ENCODE peak calls at places on chromosomes 1 and 21, in six cellular contexts. One of them, this sample, is unnamed.

GRCh38 chr1:115076384-115076906 is 12.9 kb downstream of the TSPAN2 start:
- DNase-seq in HepG2: no peak
- DNase-seq in GM12878: no peak
- DNase-seq in H1: no peak
- DNase-seq in K562: no peak
- DNase-seq in GM23338: no peak
- DNase-seq in this sample: no peak

GRCh38 chr1:106515375-106515774 is 541.1 kb upstream of the PRMT6 start:
- DNase-seq in HepG2: no peak
- DNase-seq in GM12878: no peak
- DNase-seq in H1: no peak
- DNase-seq in K562: no peak
- DNase-seq in GM23338: no peak
- DNase-seq in this sample: no peak

GRCh38 chr1:25146382-25146855 is 85.9 kb downstream of the SYF2 start:
- DNase-seq in HepG2: no peak
- DNase-seq in GM12878: no peak
- DNase-seq in H1: no peak
- DNase-seq in K562: no peak
- DNase-seq in GM23338: no peak
- DNase-seq in this sample: no peak

GRCh38 chr1:115677172-115677542 is 35.4 kb downstream of the VANGL1 start:
- DNase-seq in HepG2: no peak
- DNase-seq in GM12878: peak
- DNase-seq in H1: no peak
- DNase-seq in K562: no peak
- DNase-seq in GM23338: peak
- DNase-seq in this sample: no peak

GRCh38 chr21:38486705-38487104 is 11.6 kb downstream of the ERG start:
- DNase-seq in HepG2: no peak
- DNase-seq in GM12878: no peak
- DNase-seq in H1: no peak
- DNase-seq in K562: no peak
- DNase-seq in GM23338: no peak
- DNase-seq in this sample: no peak

GRCh38 chr1:174874337-174875053 is 125.3 kb upstream of the CACYBP start:
- DNase-seq in HepG2: no peak
- DNase-seq in GM12878: peak
- DNase-seq in H1: no peak
- DNase-seq in K562: no peak
- DNase-seq in GM23338: peak
- DNase-seq in this sample: peak

GRCh38 chr1:31663622-31664452 is 19.2 kb upstream of the PEF1 start:
- DNase-seq in HepG2: peak
- DNase-seq in GM12878: no peak
- DNase-seq in H1: peak
- DNase-seq in K562: peak
- DNase-seq in GM23338: peak
- DNase-seq in this sample: peak

GRCh38 chr1:100750002-100750885 is 30.7 kb downstream of the VCAM1 start:
- DNase-seq in HepG2: no peak
- DNase-seq in GM12878: no peak
- DNase-seq in H1: no peak
- DNase-seq in K562: peak
- DNase-seq in GM23338: peak
- DNase-seq in this sample: peak

GRCh38 chr1:99069146-99069545 is 64.5 kb upstream of the PLPPR5 start:
- DNase-seq in HepG2: no peak
- DNase-seq in GM12878: no peak
- DNase-seq in H1: peak
- DNase-seq in K562: no peak
- DNase-seq in GM23338: peak
- DNase-seq in this sample: no peak

GRCh38 chr1:114669562-114670082 is at the start of gene DENND2C:
- DNase-seq in HepG2: no peak
- DNase-seq in GM12878: no peak
- DNase-seq in H1: no peak
- DNase-seq in K562: no peak
- DNase-seq in GM23338: peak
- DNase-seq in this sample: peak

GRCh38 chr1:242522304-242522945 is 2.1 kb downstream of the PLD5 start:
- DNase-seq in HepG2: no peak
- DNase-seq in GM12878: no peak
- DNase-seq in H1: no peak
- DNase-seq in K562: no peak
- DNase-seq in GM23338: no peak
- DNase-seq in this sample: no peak

GRCh38 chr1:89271616-89272015 is 1.0 kb downstream of the GBP5 start:
- DNase-seq in HepG2: no peak
- DNase-seq in GM12878: no peak
- DNase-seq in H1: no peak
- DNase-seq in K562: no peak
- DNase-seq in GM23338: no peak
- DNase-seq in this sample: no peak

GRCh38 chr1:157000686-157001085 is 44.9 kb downstream of the ARHGEF11 start:
- DNase-seq in HepG2: no peak
- DNase-seq in GM12878: no peak
- DNase-seq in H1: no peak
- DNase-seq in K562: no peak
- DNase-seq in GM23338: no peak
- DNase-seq in this sample: no peak

GRCh38 chr1:179728266-179728665 is 14.8 kb upstream of the FAM163A start:
- DNase-seq in HepG2: no peak
- DNase-seq in GM12878: no peak
- DNase-seq in H1: no peak
- DNase-seq in K562: no peak
- DNase-seq in GM23338: no peak
- DNase-seq in this sample: no peak

GRCh38 chr21:17688912-17689874 is 76.5 kb upstream of the BTG3 start:
- DNase-seq in HepG2: peak
- DNase-seq in GM12878: no peak
- DNase-seq in H1: no peak
- DNase-seq in K562: peak
- DNase-seq in GM23338: peak
- DNase-seq in this sample: peak

GRCh38 chr1:207993477-207994445 is 82.8 kb upstream of the CD34 start:
- DNase-seq in HepG2: no peak
- DNase-seq in GM12878: no peak
- DNase-seq in H1: no peak
- DNase-seq in K562: peak
- DNase-seq in GM23338: peak
- DNase-seq in this sample: peak

GRCh38 chr1:6538958-6539357 is 15.4 kb downstream of the NOL9 start:
- DNase-seq in HepG2: no peak
- DNase-seq in GM12878: no peak
- DNase-seq in H1: no peak
- DNase-seq in K562: no peak
- DNase-seq in GM23338: no peak
- DNase-seq in this sample: no peak

GRCh38 chr1:205243355-205244191 is 15.8 kb downstream of the TMCC2 start:
- DNase-seq in HepG2: no peak
- DNase-seq in GM12878: no peak
- DNase-seq in H1: no peak
- DNase-seq in K562: no peak
- DNase-seq in GM23338: no peak
- DNase-seq in this sample: no peak

GRCh38 chr21:36499578-36500471 is 19.9 kb upstream of the CLDN14 start:
- DNase-seq in HepG2: no peak
- DNase-seq in GM12878: no peak
- DNase-seq in H1: no peak
- DNase-seq in K562: no peak
- DNase-seq in GM23338: no peak
- DNase-seq in this sample: no peak

GRCh38 chr1:210663730-210664573 is 335.2 kb downstream of the HHAT start:
- DNase-seq in HepG2: no peak
- DNase-seq in GM12878: no peak
- DNase-seq in H1: no peak
- DNase-seq in K562: no peak
- DNase-seq in GM23338: no peak
- DNase-seq in this sample: no peak

GRCh38 chr1:245991266-245991665 is 515.8 kb downstream of the SMYD3 start:
- DNase-seq in HepG2: no peak
- DNase-seq in GM12878: no peak
- DNase-seq in H1: no peak
- DNase-seq in K562: peak
- DNase-seq in GM23338: no peak
- DNase-seq in this sample: no peak
- TF ChIP-seq CREB1 in HepG2: no peak
- TF ChIP-seq CREB1 in GM12878: no peak
- TF ChIP-seq CREB1 in H1: no peak
- TF ChIP-seq CREB1 in K562: no peak
- TF ChIP-seq CREB1 in GM23338: no peak
- TF ChIP-seq CREB1 in this sample: no peak

DNA sequence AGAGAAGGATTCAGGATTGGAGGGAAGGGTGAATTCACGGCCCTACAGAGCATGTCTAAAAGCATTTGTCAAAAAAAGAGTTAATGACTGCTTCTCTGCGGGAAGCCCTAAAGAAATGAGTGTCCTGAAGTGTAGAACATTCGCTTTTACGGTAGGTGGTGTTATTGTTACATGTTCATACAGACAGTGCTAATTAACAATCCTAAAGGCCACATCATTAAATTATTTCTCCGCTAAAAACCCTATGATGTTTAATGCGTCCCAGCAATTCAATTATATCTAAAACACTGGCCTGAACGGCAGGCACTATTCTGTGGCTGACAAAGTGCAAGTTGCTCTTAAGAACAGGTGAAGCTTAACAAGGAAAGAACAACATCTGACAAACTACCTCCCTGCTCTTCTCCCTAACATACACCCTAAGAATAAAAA is 112.3 kb upstream of the NFIA start:
- DNase-seq in HepG2: peak
- DNase-seq in GM12878: no peak
- DNase-seq in H1: no peak
- DNase-seq in K562: peak
- DNase-seq in GM23338: peak
- DNase-seq in this sample: no peak
- TF ChIP-seq CREB1 in HepG2: no peak
- TF ChIP-seq CREB1 in GM12878: no peak
- TF ChIP-seq CREB1 in H1: no peak
- TF ChIP-seq CREB1 in K562: no peak
- TF ChIP-seq CREB1 in GM23338: no peak
- TF ChIP-seq CREB1 in this sample: no peak

GRCh38 chr1:184851822-184852746 is 97.4 kb upstream of the EDEM3 start:
- DNase-seq in HepG2: no peak
- DNase-seq in GM12878: no peak
- DNase-seq in H1: no peak
- DNase-seq in K562: no peak
- DNase-seq in GM23338: no peak
- DNase-seq in this sample: no peak
- TF ChIP-seq CREB1 in HepG2: no peak
- TF ChIP-seq CREB1 in GM12878: no peak
- TF ChIP-seq CREB1 in H1: no peak
- TF ChIP-seq CREB1 in K562: no peak
- TF ChIP-seq CREB1 in GM23338: no peak
- TF ChIP-seq CREB1 in this sample: no peak

DNA sequence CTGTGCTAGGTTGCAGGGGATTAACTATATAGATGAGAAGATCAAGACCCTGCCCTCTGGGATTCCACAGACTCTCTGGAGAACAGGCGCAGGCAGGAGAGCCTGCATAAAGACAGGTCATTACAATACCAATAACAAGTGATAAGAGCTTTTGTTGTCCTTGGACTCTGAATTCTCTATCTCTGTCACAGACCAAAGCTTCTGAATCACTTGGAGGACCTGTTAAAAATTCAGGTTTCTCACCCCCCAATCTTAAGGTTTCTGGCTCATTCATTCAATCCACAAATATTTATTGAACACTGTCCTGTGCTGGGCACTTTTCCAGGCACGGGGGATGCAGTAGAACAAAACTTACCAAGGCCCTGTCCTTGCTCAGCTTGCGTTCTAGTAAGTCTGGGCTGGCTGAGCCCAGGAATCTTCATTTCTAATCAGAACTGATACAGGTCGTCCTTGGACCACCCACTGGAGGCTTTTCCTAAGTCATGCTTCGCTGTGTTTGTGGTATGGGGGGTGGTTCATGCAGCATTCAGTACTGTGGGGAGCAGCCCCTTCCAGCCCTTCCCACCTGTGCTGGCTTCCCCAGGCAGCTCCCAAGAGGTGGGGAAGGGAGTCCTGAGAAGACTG is 1.4 kb downstream of the EFNA4 start:
- DNase-seq in HepG2: peak
- DNase-seq in GM12878: no peak
- DNase-seq in H1: no peak
- DNase-seq in K562: no peak
- DNase-seq in GM23338: peak
- DNase-seq in this sample: no peak
- TF ChIP-seq CREB1 in HepG2: no peak
- TF ChIP-seq CREB1 in GM12878: no peak
- TF ChIP-seq CREB1 in H1: no peak
- TF ChIP-seq CREB1 in K562: no peak
- TF ChIP-seq CREB1 in GM23338: no peak
- TF ChIP-seq CREB1 in this sample: no peak

GRCh38 chr1:5271264-5271663 is 616.9 kb downstream of the AJAP1 start:
- DNase-seq in HepG2: no peak
- DNase-seq in GM12878: no peak
- DNase-seq in H1: no peak
- DNase-seq in K562: no peak
- DNase-seq in GM23338: no peak
- DNase-seq in this sample: no peak
- TF ChIP-seq CREB1 in HepG2: no peak
- TF ChIP-seq CREB1 in GM12878: no peak
- TF ChIP-seq CREB1 in H1: no peak
- TF ChIP-seq CREB1 in K562: no peak
- TF ChIP-seq CREB1 in GM23338: no peak
- TF ChIP-seq CREB1 in this sample: no peak